ENCODE peak calls at places on chromosomes 16 and 17, in eight cellular contexts. Z is left ventricle myocardium inferior; L is GM04503; O is stimulated activated CD4-positive, alpha-beta T cell treated with anti-CD3 and anti-CD28 coated beads, Interleukin-15, amount 100 ng/mL, for 1 hour; N is aorta; K is epithelial cell of esophagus; G is heart right ventricle; D is NCI-H1092. Q is an unnamed sample.

GRCh38 chr16:86565181-86565631 is 1.4 kb upstream of the FOXC2 start:
- DNase-seq in L (no peak), O (no peak), D (no peak), Z (no peak), G (no peak), N (no peak), K (no peak), Q (no peak)

GRCh38 chr16:83907926-83908325 is 9.0 kb downstream of the MLYCD start:
- DNase-seq in Z (no peak), N (no peak), K (no peak), G (no peak), L (no peak), O (no peak), D (no peak), Q (no peak)

GRCh38 chr16:85515830-85516397 is 97.2 kb upstream of the GSE1 start:
- DNase-seq in Z (no peak), L (no peak), K (no peak), G (no peak), N (no peak), D (no peak), O (no peak), Q (no peak)

GRCh38 chr16:56732832-56733231 is 2.9 kb downstream of the NUP93 start:
- DNase-seq in N (no peak), L (no peak), K (no peak), D (no peak), Z (no peak), O (no peak), G (no peak), Q (no peak)

GRCh38 chr17:63120406-63120805 is 154.4 kb downstream of the TANC2 start:
- DNase-seq in K (peak), N (no peak), O (no peak), L (no peak), Z (no peak), D (no peak), G (no peak), Q (no peak)

GRCh38 chr17:32279933-32280716 is 14.5 kb downstream of the RHBDL3 start:
- DNase-seq in N (no peak), Z (no peak), L (no peak), K (no peak), G (no peak), D (no peak), O (no peak), Q (no peak)

GRCh38 chr16:2614761-2615191 is 67.5 kb upstream of the KCTD5 start:
- DNase-seq in K (no peak), O (no peak), Z (no peak), D (no peak), N (peak), L (no peak), G (no peak), Q (no peak)

GRCh38 chr16:24036614-24037013 is 200.8 kb downstream of the PRKCB start:
- DNase-seq in Z (no peak), K (peak), L (no peak), N (no peak), D (no peak), O (no peak), G (peak), Q (no peak)

GRCh38 chr16:57372372-57373116 is at the start of gene CX3CL1:
- DNase-seq in O (no peak), N (peak), D (peak), L (no peak), G (peak), K (peak), Z (peak), Q (peak)

GRCh38 chr17:9931144-9931543 is 26.1 kb upstream of the RCVRN start:
- DNase-seq in Z (peak), K (no peak), L (no peak), O (no peak), D (no peak), N (no peak), G (no peak), Q (no peak)

GRCh38 chr16:87133112-87133850 is 183.9 kb downstream of the C16orf95 start:
- DNase-seq in D (no peak), O (no peak), L (no peak), Z (no peak), N (no peak), K (no peak), G (no peak), Q (no peak)

GRCh38 chr17:46995841-46996571 is 17.0 kb upstream of the RPRML start:
- DNase-seq in Z (no peak), O (no peak), N (no peak), G (no peak), L (peak), K (peak), D (no peak), Q (no peak)

GRCh38 chr16:48499822-48500440 is 110.0 kb downstream of the N4BP1 start:
- DNase-seq in O (no peak), Z (no peak), G (peak), N (peak), L (peak), K (peak), D (peak), Q (no peak)

GRCh38 chr16:69417537-69418199 is 6.8 kb upstream of the CYB5B start:
- DNase-seq in O (no peak), N (no peak), G (no peak), K (no peak), L (no peak), Z (no peak), D (no peak), Q (no peak)

GRCh38 chr17:65985571-65985970 is 206.4 kb downstream of the CEP112 start:
- DNase-seq in O (no peak), Z (no peak), N (no peak), K (no peak), L (no peak), D (no peak), G (no peak), Q (no peak)

GRCh38 chr17:67245694-67246397 is 850 bp upstream of the HELZ start:
- DNase-seq in K (peak), O (peak), D (no peak), Z (peak), L (no peak), N (peak), G (peak), Q (no peak)

GRCh38 chr16:88338111-88338510 is 44.6 kb upstream of the ZNF469 start:
- DNase-seq in O (no peak), N (no peak), Z (no peak), G (no peak), L (no peak), D (no peak), K (no peak), Q (no peak)

GRCh38 chr16:89388536-89388935 is 101.8 kb downstream of the ANKRD11 start:
- DNase-seq in D (no peak), L (no peak), Z (no peak), K (no peak), O (no peak), G (no peak), N (no peak), Q (no peak)

GRCh38 chr16:24539850-24540484 is 601 bp downstream of the RBBP6 start:
- DNase-seq in K (peak), G (peak), L (no peak), D (peak), Z (peak), O (no peak), N (peak), Q (peak)

GRCh38 chr16:35174006-35174405 is 1714.6 kb downstream of the TP53TG3F start:
- DNase-seq in K (no peak), N (no peak), Z (no peak), D (no peak), O (no peak), G (no peak), L (no peak), Q (no peak)

GRCh38 chr17:50218771-50219315 is 17.4 kb upstream of the COL1A1 start:
- DNase-seq in N (no peak), D (no peak), G (no peak), O (no peak), K (peak), Z (no peak), L (peak), Q (no peak)

GRCh38 chr17:29344201-29344856 is 45.8 kb upstream of the TAOK1 start:
- DNase-seq in K (no peak), O (no peak), Z (no peak), N (no peak), D (no peak), L (no peak), G (no peak), Q (no peak)

GRCh38 chr17:17341452-17341851 is 38.3 kb downstream of the NT5M start:
- DNase-seq in L (no peak), O (no peak), G (no peak), N (no peak), K (no peak), Z (no peak), D (no peak), Q (no peak)

GRCh38 chr16:85400305-85401205 is 212.6 kb upstream of the GSE1 start:
- DNase-seq in O (no peak), Z (peak), L (no peak), G (no peak), N (no peak), K (no peak), D (no peak), Q (no peak)

GRCh38 chr16:19294156-19294649 is 8.7 kb downstream of the CLEC19A start:
- DNase-seq in D (no peak), Z (peak), N (peak), L (no peak), O (no peak), G (peak), K (no peak), Q (no peak)

GRCh38 chr17:77634710-77635109 is 323.8 kb upstream of the TNRC6C start:
- DNase-seq in L (no peak), G (no peak), D (no peak), K (no peak), N (no peak), Z (no peak), O (no peak), Q (no peak)

GRCh38 chr16:19704321-19705130 is 13.5 kb downstream of the KNOP1 start:
- DNase-seq in D (no peak), L (no peak), K (peak), Z (no peak), N (no peak), G (no peak), O (no peak), Q (no peak)

GRCh38 chr17:16444258-16444886 is 29.0 kb downstream of the TRPV2 start:
- DNase-seq in K (no peak), O (no peak), N (no peak), Z (no peak), L (no peak), D (no peak), G (no peak), Q (no peak)

GRCh38 chr17:50274142-50274944 is at the start of gene TMEM92:
- DNase-seq in O (no peak), D (no peak), L (no peak), K (peak), N (peak), Z (no peak), G (no peak), Q (no peak)

GRCh38 chr16:30885196-30885595 is 8.7 kb downstream of the BCL7C start:
- DNase-seq in G (no peak), O (no peak), L (no peak), N (no peak), D (no peak), Z (no peak), K (no peak), Q (no peak)

GRCh38 chr17:42272576-42272975 is 3.6 kb downstream of the STAT5B start:
- DNase-seq in L (no peak), G (no peak), N (no peak), D (no peak), O (no peak), K (no peak), Z (no peak), Q (no peak)

GRCh38 chr16:75070055-75070841 is 46.3 kb downstream of the LDHD start:
- DNase-seq in G (peak), O (no peak), K (no peak), L (no peak), N (no peak), D (no peak), Z (peak), Q (peak)

GRCh38 chr17:13107726-13108235 is 90.0 kb upstream of the ELAC2 start:
- DNase-seq in O (no peak), G (no peak), D (no peak), K (no peak), N (no peak), Z (no peak), L (no peak), Q (no peak)

GRCh38 chr17:63478814-63479494 is 2.1 kb downstream of the ACE start:
- DNase-seq in N (peak), G (peak), Z (peak), L (peak), D (peak), O (peak), K (peak), Q (peak)

GRCh38 chr17:17668358-17668757 is 12.9 kb upstream of the RAI1 start:
- DNase-seq in O (no peak), N (no peak), L (no peak), G (no peak), D (no peak), K (no peak), Z (no peak), Q (no peak)

GRCh38 chr17:15036238-15036637 is 228.9 kb downstream of the PMP22 start:
- DNase-seq in K (no peak), D (no peak), O (no peak), L (no peak), G (no peak), Z (no peak), N (no peak), Q (no peak)

GRCh38 chr17:58995247-58995940 is 111.3 kb downstream of the TRIM37 start:
- DNase-seq in L (no peak), Z (no peak), K (no peak), D (no peak), O (no peak), N (no peak), G (no peak), Q (no peak)

Q was measured in substantia nigra.